ENCODE peak calls at places on chromosomes 12 and 14, in six cellular contexts. E is cardiac muscle cell, T is colonic mucosa, X is H9, G is vagina, B is breast epithelium. N is an unnamed sample. For H3K4me1, the result is how much of the 10 kb centered on the place peaks cover.

GRCh38 chr12:105882404-105882803 is 256.4 kb downstream of the NUAK1 start:
- DNase-seq in T (no peak), X (no peak), E (no peak), G (no peak), B (no peak), N (no peak)

GRCh38 chr14:102140027-102140749 is 491 bp downstream of the WDR20 start:
- DNase-seq in X (peak), E (peak), G (no peak), T (peak), B (peak), N (peak)

GRCh38 chr12:80269953-80270552 is 170.7 kb downstream of the OTOGL start:
- DNase-seq in G (no peak), X (no peak), E (peak), B (no peak), T (no peak), N (no peak)

GRCh38 chr14:103749860-103750259 is 34.2 kb downstream of the ZFYVE21 start:
- DNase-seq in E (no peak), B (no peak), G (no peak), T (no peak), X (no peak), N (no peak)

GRCh38 chr12:72612171-72612570 is 340.0 kb downstream of the TRHDE start:
- DNase-seq in B (no peak), T (no peak), E (no peak), X (peak), G (no peak), N (no peak)

GRCh38 chr12:77239617-77240016 is 174.2 kb upstream of the E2F7 start:
- DNase-seq in G (no peak), E (no peak), X (no peak), T (no peak), B (no peak), N (no peak)

GRCh38 chr12:65487679-65488078 is 209.2 kb downstream of the MSRB3 start:
- DNase-seq in E (no peak), B (no peak), X (no peak), G (no peak), T (no peak), N (no peak)

GRCh38 chr14:104806625-104807465 is 5.9 kb downstream of the ZBTB42 start:
- DNase-seq in X (no peak), B (no peak), T (no peak), G (no peak), E (no peak), N (no peak)

GRCh38 chr12:124678421-124678893 is 111.0 kb upstream of the NCOR2 start:
- DNase-seq in T (no peak), B (no peak), G (no peak), E (no peak), X (no peak), N (no peak)

GRCh38 chr14:104883681-104884361 is 18.8 kb downstream of the CEP170B start:
- DNase-seq in B (no peak), X (no peak), T (no peak), E (no peak), G (no peak), N (peak)

GRCh38 chr12:6852651-6853354 is 853 bp downstream of the USP5 start:
- DNase-seq in X (peak), E (peak), G (no peak), T (peak), B (no peak), N (peak)

GRCh38 chr12:2593045-2593444 is 201.7 kb upstream of the FKBP4 start:
- DNase-seq in E (no peak), G (no peak), B (no peak), X (no peak), T (no peak), N (no peak)

GRCh38 chr14:70567791-70568190 is 32.7 kb downstream of the MED6 start:
- DNase-seq in T (peak), E (peak), G (no peak), B (no peak), X (peak), N (no peak)

GRCh38 chr12:62001424-62001823 is 258.8 kb upstream of the USP15 start:
- DNase-seq in X (no peak), E (no peak), B (no peak), G (no peak), T (no peak), N (no peak)

GRCh38 chr12:90366286-90366685 is 588.7 kb downstream of the CCER1 start:
- DNase-seq in T (no peak), B (no peak), G (no peak), E (no peak), X (no peak), N (no peak)

GRCh38 chr14:91227183-91227628 is 17.3 kb downstream of the GPR68 start:
- DNase-seq in B (no peak), E (no peak), X (no peak), T (no peak), G (no peak), N (peak)

GRCh38 chr14:99530407-99530806 is 49.2 kb downstream of the CCNK start:
- DNase-seq in X (no peak), E (no peak), T (no peak), G (no peak), B (no peak), N (no peak)

GRCh38 chr12:54684636-54685630 is 36.8 kb upstream of the DCD start:
- DNase-seq in G (no peak), X (no peak), B (peak), T (no peak), E (no peak), N (no peak)

GRCh38 chr14:20494935-20495766 is 10.2 kb upstream of the RNASE10 start:
- DNase-seq in T (no peak), E (no peak), G (no peak), B (no peak), X (peak), N (no peak)

GRCh38 chr12:20272171-20272570 is 96.2 kb upstream of the PDE3A start:
- DNase-seq in B (no peak), E (no peak), T (no peak), G (no peak), X (no peak), N (no peak)

GRCh38 chr14:60311417-60311816 is 62.4 kb downstream of the PPM1A start:
- DNase-seq in T (no peak), E (no peak), G (no peak), X (no peak), B (no peak), N (no peak)

GRCh38 chr12:123856681-123857080 is 94.6 kb downstream of the DNAH10 start:
- DNase-seq in E (no peak), G (no peak), B (no peak), X (no peak), T (no peak), N (no peak)

GRCh38 chr14:36553650-36554260 is 28.7 kb downstream of the NKX2-8 start:
- DNase-seq in G (no peak), B (no peak), E (peak), T (no peak), X (no peak), N (no peak)

GRCh38 chr12:103965590-103966407 is at the start of gene TDG:
- DNase-seq in X (peak), T (peak), G (peak), E (peak), B (peak), N (peak)

GRCh38 chr14:58107947-58108552 is 44.0 kb downstream of the ARMH4 start:
- DNase-seq in T (peak), X (no peak), B (no peak), G (no peak), E (peak), N (peak)

GRCh38 chr14:59918824-59919581 is 941 bp upstream of the LRRC9 start:
- DNase-seq in E (peak), B (no peak), T (no peak), G (no peak), X (no peak), N (peak)

GRCh38 chr14:44854114-44854513 is 107.6 kb downstream of the KLHL28 start:
- DNase-seq in G (no peak), X (no peak), B (no peak), E (no peak), T (no peak), N (no peak)

GRCh38 chr12:101055940-101056339 is 154.1 kb downstream of the SLC5A8 start:
- DNase-seq in B (no peak), E (no peak), X (no peak), T (no peak), G (no peak), N (no peak)

GRCh38 chr12:50932787-50933280 is 19.5 kb upstream of the HIGD1C start:
- DNase-seq in B (no peak), X (no peak), E (no peak), T (no peak), G (no peak), N (no peak)

GRCh38 chr12:112480931-112481330 is 62.2 kb downstream of the PTPN11 start:
- DNase-seq in X (no peak), G (no peak), T (no peak), B (no peak), E (no peak), N (no peak)

GRCh38 chr14:97634786-97635185 is 837.6 kb downstream of the VRK1 start:
- DNase-seq in B (no peak), X (no peak), G (no peak), E (no peak), T (no peak), N (peak)

GRCh38 chr14:50062438-50063039 is 53.8 kb downstream of the VCPKMT start:
- DNase-seq in X (no peak), T (peak), B (no peak), G (no peak), E (peak), N (peak)

GRCh38 chr12:2548095-2548494 is 246.7 kb upstream of the FKBP4 start:
- DNase-seq in X (no peak), G (no peak), T (no peak), E (peak), B (no peak), N (no peak)

GRCh38 chr12:46160981-46161690 is 107.7 kb downstream of the SLC38A1 start:
- DNase-seq in T (no peak), G (no peak), B (no peak), X (no peak), E (no peak), N (no peak)
- H3K27ac ChIP-seq in T (no peak), G (peak), B (peak), X (no peak), E (peak), N (no peak)

GRCh38 chr14:51715742-51716141 is 64.0 kb downstream of the FRMD6 start:
- DNase-seq in E (peak), T (no peak), X (no peak), G (no peak), B (no peak), N (no peak)

GRCh38 chr14:51711505-51711904 is 59.8 kb downstream of the FRMD6 start:
- DNase-seq in G (no peak), T (no peak), X (no peak), E (no peak), B (no peak), N (no peak)

GRCh38 chr14:51715250-51715649 is 63.5 kb downstream of the FRMD6 start:
- DNase-seq in E (no peak), G (no peak), B (no peak), T (no peak), X (no peak), N (no peak)

GRCh38 chr14:51719970-51720369 is 68.3 kb downstream of the FRMD6 start:
- DNase-seq in G (no peak), T (no peak), X (no peak), E (no peak), B (no peak), N (no peak)

GRCh38 chr14:51716610-51717009 is 64.9 kb downstream of the FRMD6 start:
- DNase-seq in G (no peak), E (no peak), X (no peak), T (no peak), B (no peak), N (no peak)
- H3K4me1 ChIP-seq in G (under half), E (under half), X (under half), T (under half), B (under half), N (under half)

GRCh38 chr14:64542839-64543207 is 2.3 kb downstream of the HSPA2 start:
- DNase-seq in B (no peak), X (no peak), T (no peak), G (no peak), E (no peak), N (no peak)
- H3K27ac ChIP-seq in B (no peak), X (no peak), T (no peak), G (no peak), E (no peak), N (no peak)

GRCh38 chr12:23686095-23686494 is 263.4 kb downstream of the SOX5 start:
- DNase-seq in T (no peak), G (no peak), B (no peak), E (no peak), X (no peak), N (no peak)

GRCh38 chr12:23681237-23681636 is 268.2 kb downstream of the SOX5 start:
- DNase-seq in G (no peak), E (no peak), T (no peak), X (no peak), B (no peak), N (no peak)

DNA sequence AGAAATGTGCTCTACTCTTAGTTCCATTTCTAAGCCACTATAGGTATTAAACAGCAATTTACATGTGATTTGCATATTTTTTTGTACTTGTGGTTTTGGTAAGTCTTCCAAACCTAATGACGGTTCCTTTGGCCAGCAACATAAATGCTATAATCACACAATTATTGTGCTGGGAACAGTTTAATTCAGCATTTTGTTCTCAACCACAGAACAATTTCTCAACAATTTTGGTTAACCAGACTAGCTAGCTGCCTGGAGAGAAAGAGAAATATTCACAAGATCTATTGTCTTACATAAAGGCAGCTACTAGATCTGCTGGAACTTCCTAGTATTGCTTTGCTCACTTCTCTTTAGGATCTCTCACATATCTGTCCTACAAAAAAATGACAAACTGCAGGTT is 265.3 kb downstream of the SOX5 start:
- DNase-seq in X (no peak), T (no peak), G (no peak), B (no peak), E (no peak), N (no peak)
- H3K4me1 ChIP-seq in X (under half), T (under half), G (under half), B (under half), E (under half), N (under half)